ENCODE peak calls at places on chromosome 3, in ten cellular contexts. R is AG04450; I is kidney epithelial cell; D is lower lobe of right lung; T is HCT116; K is cardiac muscle cell; C is heart right ventricle; N is CD8-positive, alpha-beta T cell; S is psoas muscle; L is RWPE2. P is an unnamed sample.

GRCh38 chr3:126986001-126986400 is 3.1 kb downstream of the PLXNA1 start:
- DNase-seq in R (no peak), I (no peak), D (no peak), T (no peak), K (peak; percentile 37), C (no peak), N (no peak), S (no peak), L (no peak), P (no peak)

GRCh38 chr3:87997298-87997697 is 61.5 kb downstream of the CGGBP1 start:
- DNase-seq in R (no peak), I (peak; percentile 28), D (peak; percentile 48), T (no peak), K (no peak), C (no peak), N (no peak), S (no peak), L (no peak), P (peak; percentile 48)

GRCh38 chr3:30872879-30873278 is 21.6 kb downstream of the GADL1 start:
- DNase-seq in R (no peak), I (no peak), D (no peak), T (no peak), K (no peak), C (no peak), N (no peak), S (no peak), L (no peak), P (no peak)

GRCh38 chr3:112092439-112093179 is 6.4 kb downstream of the C3orf52 start:
- DNase-seq in R (no peak), I (no peak), D (no peak), T (no peak), K (peak; percentile 83), C (no peak), N (no peak), S (no peak), L (no peak), P (no peak)

GRCh38 chr3:151283907-151284461 is 5.6 kb upstream of the P2RY14 start:
- DNase-seq in R (peak; percentile 53), I (peak; percentile 28), D (no peak), T (no peak), K (peak; percentile 86), C (peak; percentile 50), N (no peak), S (no peak), L (no peak), P (peak; percentile 73)

GRCh38 chr3:177464392-177465225 is 267.3 kb upstream of the TBL1XR1 start:
- DNase-seq in R (no peak), I (no peak), D (no peak), T (no peak), K (peak; percentile 44), C (no peak), N (no peak), S (no peak), L (no peak), P (no peak)

GRCh38 chr3:22161315-22161714 is 410.3 kb upstream of the ZNF385D start:
- DNase-seq in R (no peak), I (no peak), D (no peak), T (no peak), K (no peak), C (no peak), N (no peak), S (no peak), L (no peak), P (peak; percentile 4)

GRCh38 chr3:9330166-9330703 is 32.6 kb upstream of the THUMPD3 start:
- DNase-seq in R (no peak), I (no peak), D (no peak), T (no peak), K (peak; percentile 16), C (no peak), N (no peak), S (no peak), L (no peak), P (no peak)

GRCh38 chr3:187763850-187764648 is 18.8 kb upstream of the BCL6 start:
- DNase-seq in R (no peak), I (no peak), D (no peak), T (no peak), K (no peak), C (no peak), N (no peak), S (no peak), L (no peak), P (peak; percentile 74)

GRCh38 chr3:99929409-99930139 is 111.9 kb downstream of the CMSS1 start:
- DNase-seq in R (no peak), I (no peak), D (no peak), T (no peak), K (peak; percentile 53), C (peak; percentile 43), N (no peak), S (peak; percentile 53), L (no peak), P (peak; percentile 61)

GRCh38 chr3:187919018-187919417 is 173.8 kb upstream of the BCL6 start:
- DNase-seq in R (no peak), I (no peak), D (no peak), T (no peak), K (peak; percentile 20), C (no peak), N (peak; percentile 68), S (no peak), L (no peak), P (peak; percentile 42)

GRCh38 chr3:179000144-179000543 is 71.5 kb downstream of the ZMAT3 start:
- DNase-seq in R (no peak), I (no peak), D (no peak), T (no peak), K (no peak), C (no peak), N (no peak), S (no peak), L (no peak), P (peak; percentile 20)

GRCh38 chr3:38229036-38229435 is 36.6 kb upstream of the SLC22A13 start:
- DNase-seq in R (no peak), I (no peak), D (no peak), T (no peak), K (peak; percentile 49), C (no peak), N (no peak), S (no peak), L (no peak), P (no peak)

DNA sequence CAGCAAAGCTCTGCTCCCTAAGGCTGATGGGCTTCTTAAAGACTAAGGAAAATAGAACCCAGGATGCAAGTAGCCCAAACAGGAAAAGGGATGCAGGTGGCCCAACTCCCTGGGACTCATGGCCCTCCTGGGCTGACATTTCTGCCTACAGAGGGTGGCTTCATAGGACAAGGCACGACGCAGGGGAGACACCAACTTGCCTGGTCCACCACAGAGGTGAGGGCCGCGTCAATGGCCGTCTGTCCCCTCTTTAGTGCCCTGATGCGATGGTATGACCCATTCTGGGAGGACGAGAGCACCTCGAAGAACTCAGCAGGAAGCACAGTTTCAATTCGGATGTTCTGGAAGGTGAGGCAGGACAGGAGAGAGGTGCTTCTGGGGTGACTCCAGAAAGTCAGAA is 44.0 kb downstream of the NUP210 start:
- DNase-seq in R (no peak), I (no peak), D (no peak), T (no peak), K (no peak), C (no peak), N (no peak), S (no peak), L (no peak), P (no peak)
- TF ChIP-seq CTCF in R (no peak), I (no peak), D (no peak), T (no peak), K (no peak), C (no peak), N (no peak), S (no peak), L (no peak), P (no peak)

GRCh38 chr3:55487376-55488241 is 503 bp upstream of the WNT5A start:
- DNase-seq in R (no peak), I (no peak), D (peak; percentile 61), T (no peak), K (peak; percentile 67), C (no peak), N (no peak), S (peak; percentile 28), L (peak; percentile 61), P (no peak)
- H3K27me3 ChIP-seq in R (no peaks in the 10 kb centered on the region), I (no peaks in the 10 kb centered on the region), D (peaks cover 59% of the 10 kb centered on the region), T (no peaks in the 10 kb centered on the region), K (no peaks in the 10 kb centered on the region), C (peaks cover 50% of the 10 kb centered on the region), N (peaks cover 7% of the 10 kb centered on the region), S (no peaks in the 10 kb centered on the region), L (no peaks in the 10 kb centered on the region), P (no peaks in the 10 kb centered on the region)

DNA sequence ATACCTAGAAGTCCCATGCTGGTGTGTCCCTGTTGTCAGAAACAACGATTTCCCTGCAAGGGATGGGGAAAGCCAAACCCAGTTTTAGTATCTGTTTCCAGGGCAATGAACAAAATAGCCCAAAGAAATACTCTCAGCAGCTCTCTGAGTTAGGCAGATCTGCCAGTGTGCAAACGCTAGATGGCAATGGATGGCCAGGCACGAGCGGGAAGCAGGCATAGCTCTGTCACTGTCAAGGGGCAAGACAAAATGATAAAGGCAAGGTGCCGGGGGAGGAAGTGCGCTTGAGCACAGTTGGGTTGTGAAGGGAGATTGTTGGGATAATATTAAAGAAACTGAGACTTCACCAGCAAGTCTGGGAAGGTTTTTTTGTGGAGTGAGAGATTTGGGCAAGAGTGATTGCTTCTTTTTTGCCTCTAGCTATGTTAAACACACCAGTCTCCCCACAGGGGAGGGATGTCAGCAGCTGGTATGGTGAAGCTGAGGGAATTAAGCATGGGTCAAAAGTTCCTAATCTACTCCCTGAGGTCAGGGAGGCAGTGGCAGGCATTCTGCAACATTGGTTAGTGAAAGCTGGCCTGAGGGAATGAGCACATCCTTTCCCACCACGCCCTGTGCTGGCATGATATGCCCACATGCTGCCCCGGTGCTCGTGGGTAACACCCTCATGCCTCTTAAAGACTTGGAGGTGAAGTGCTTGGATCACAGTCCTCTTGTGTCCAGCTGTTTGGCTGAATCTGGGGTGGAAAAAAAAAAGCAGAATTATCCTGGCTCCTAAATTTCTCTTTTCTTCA is 117.6 kb downstream of the PDCD6IP start:
- DNase-seq in R (no peak), I (no peak), D (no peak), T (no peak), K (peak; percentile 22), C (peak; percentile 6), N (no peak), S (no peak), L (no peak), P (peak; percentile 60)
- TF ChIP-seq CTCF in R (peak; percentile 38), I (peak; percentile 43), D (no peak), T (no peak), K (peak; percentile 33), C (peak; percentile 39), N (no peak), S (no peak), L (no peak), P (no peak)

DNA sequence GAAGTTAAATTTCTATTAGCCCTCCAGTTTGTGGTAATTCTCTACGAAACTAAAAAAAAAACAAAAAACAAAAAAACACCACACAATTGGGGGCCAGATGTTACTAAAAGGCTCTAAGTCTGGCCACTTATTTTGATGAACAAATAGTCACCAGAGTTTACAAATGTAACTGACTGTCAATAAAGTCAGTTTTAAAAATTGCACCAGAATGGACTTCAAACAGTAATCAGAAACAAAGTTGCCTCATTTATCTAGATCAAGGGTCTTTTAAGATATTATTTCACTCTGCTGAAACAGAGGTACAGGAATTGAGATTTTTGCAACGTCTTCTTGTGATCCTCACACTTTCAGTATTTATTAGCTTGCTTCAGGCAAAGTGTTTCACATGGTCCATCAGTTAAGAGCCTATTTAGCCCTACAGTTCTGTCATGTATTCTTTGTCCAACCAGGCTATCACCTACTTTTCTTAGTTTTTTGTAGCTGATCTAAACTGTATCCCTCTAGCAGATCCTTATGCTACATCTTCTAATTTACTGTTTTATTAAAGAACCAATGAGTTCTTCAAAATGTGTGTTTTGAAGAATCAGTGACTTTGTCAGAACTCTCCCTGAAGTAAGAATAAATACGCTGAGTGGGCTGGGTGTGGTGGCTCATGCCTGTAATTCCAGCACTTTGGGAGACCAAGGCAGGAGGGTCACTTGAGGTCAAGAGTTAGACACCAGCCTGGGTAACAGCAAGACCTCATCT is 74.7 kb downstream of the ANKRD28 start:
- DNase-seq in R (no peak), I (no peak), D (no peak), T (no peak), K (no peak), C (no peak), N (no peak), S (no peak), L (no peak), P (no peak)
- H3K27me3 ChIP-seq in R (no peaks in the 10 kb centered on the region), I (no peaks in the 10 kb centered on the region), D (no peaks in the 10 kb centered on the region), T (no peaks in the 10 kb centered on the region), K (peaks cover 8% of the 10 kb centered on the region), C (no peaks in the 10 kb centered on the region), N (no peaks in the 10 kb centered on the region), S (no peaks in the 10 kb centered on the region), L (no peaks in the 10 kb centered on the region), P (no peaks in the 10 kb centered on the region)